ENCODE peak calls at places on chromosomes 1 and 21, in nine cellular contexts. U, L, S, I, K, W, Y, C and O are unnamed samples.

GRCh38 chr1:5975133-5975880 is 16.9 kb downstream of the NPHP4 start:
- DNase-seq in U (peak; percentile 72), L (peak; percentile 63), S (peak; percentile 28), I (peak; percentile 60), K (peak; percentile 5), W (peak; percentile 51), Y (peak; percentile 61), C (peak; percentile 66), O (no peak)

GRCh38 chr1:180098242-180098995 is 56.2 kb upstream of the QSOX1 start:
- DNase-seq in U (peak; percentile 93), L (no peak), S (no peak), I (peak; percentile 73), K (no peak), W (peak; percentile 89), Y (no peak), C (no peak), O (no peak)

GRCh38 chr21:15549671-15550070 is 180.1 kb upstream of the USP25 start:
- DNase-seq in U (no peak), L (no peak), S (no peak), I (no peak), K (no peak), W (no peak), Y (no peak), C (no peak), O (no peak)

GRCh38 chr21:30480145-30480544 is at the start of gene KRTAP19-1:
- DNase-seq in U (no peak), L (no peak), S (no peak), I (no peak), K (no peak), W (no peak), Y (no peak), C (no peak), O (no peak)

GRCh38 chr1:226682841-226683800 is 56.0 kb downstream of the ITPKB start:
- DNase-seq in U (no peak), L (no peak), S (no peak), I (no peak), K (no peak), W (no peak), Y (no peak), C (no peak), O (no peak)

GRCh38 chr21:44303490-44303981 is 3.7 kb downstream of the PFKL start:
- DNase-seq in U (no peak), L (peak; percentile 67), S (no peak), I (no peak), K (no peak), W (no peak), Y (no peak), C (peak; percentile 22), O (peak; percentile 31)

GRCh38 chr1:228185641-228185965 is 20.0 kb downstream of the IBA57 start:
- DNase-seq in U (no peak), L (no peak), S (no peak), I (no peak), K (no peak), W (no peak), Y (no peak), C (no peak), O (no peak)

GRCh38 chr21:37028579-37028978 is 22.1 kb downstream of the RIPPLY3 start:
- DNase-seq in U (peak; percentile 42), L (no peak), S (no peak), I (peak; percentile 10), K (no peak), W (peak; percentile 10), Y (no peak), C (no peak), O (no peak)

GRCh38 chr1:63847308-63847910 is 73.6 kb downstream of the ROR1 start:
- DNase-seq in U (no peak), L (no peak), S (peak; percentile 16), I (no peak), K (no peak), W (no peak), Y (no peak), C (no peak), O (no peak)

GRCh38 chr1:147598631-147599361 is 57.5 kb downstream of the BCL9 start:
- DNase-seq in U (peak; percentile 58), L (peak; percentile 36), S (peak; percentile 42), I (no peak), K (peak; percentile 80), W (no peak), Y (no peak), C (peak; percentile 12), O (no peak)

GRCh38 chr1:45979074-45979777 is 153.2 kb downstream of the PIK3R3 start:
- DNase-seq in U (peak; percentile 21), L (peak; percentile 9), S (peak; percentile 73), I (peak; percentile 15), K (peak; percentile 96), W (no peak), Y (no peak), C (peak; percentile 75), O (no peak)

GRCh38 chr1:6317101-6317760 is 56.3 kb upstream of the GPR153 start:
- DNase-seq in U (peak; percentile 3), L (no peak), S (no peak), I (peak; percentile 64), K (no peak), W (no peak), Y (peak; percentile 37), C (peak; percentile 47), O (no peak)

GRCh38 chr1:78676347-78676982 is 26.8 kb downstream of the IFI44 start:
- DNase-seq in U (peak; percentile 94), L (peak; percentile 64), S (peak; percentile 42), I (peak; percentile 56), K (peak; percentile 9), W (peak; percentile 91), Y (peak; percentile 68), C (peak; percentile 81), O (peak; percentile 45)